ENCODE peak calls at places on chromosomes 6 and 20, in ten cellular contexts. Y, F, O, P, Q, Z, E, L, W and I are unnamed samples.

GRCh38 chr20:16206817-16207216 is 366.4 kb downstream of the KIF16B start:
- DNase-seq in Q (no peak), E (no peak), L (no peak), Y (no peak), P (no peak), F (no peak), O (no peak), W (no peak), Z (no peak), I (no peak)

GRCh38 chr6:112886415-112886814 is 539.3 kb downstream of the RFPL4B start:
- DNase-seq in Z (no peak), W (no peak), O (no peak), E (no peak), F (no peak), P (no peak), Q (no peak), Y (no peak), L (no peak), I (no peak)

GRCh38 chr6:95143408-95144180 is 433.7 kb upstream of the MANEA start:
- DNase-seq in P (no peak), Q (no peak), L (no peak), Y (no peak), W (no peak), O (no peak), F (no peak), E (no peak), Z (no peak), I (peak; percentile 9)

GRCh38 chr6:115838763-115839401 is 221.8 kb downstream of the FRK start:
- DNase-seq in O (peak; percentile 55), Y (no peak), F (no peak), Z (peak; percentile 2), L (peak; percentile 22), P (peak; percentile 33), E (no peak), Q (peak; percentile 44), W (no peak), I (peak; percentile 7)

GRCh38 chr20:8116067-8116811 is 15.8 kb upstream of the PLCB1 start:
- DNase-seq in Q (peak; percentile 31), Z (peak; percentile 68), Y (no peak), W (no peak), E (no peak), O (no peak), L (no peak), P (no peak), F (no peak), I (no peak)

GRCh38 chr20:53737404-53738038 is 143.9 kb upstream of the ZNF217 start:
- DNase-seq in Z (no peak), Y (no peak), O (no peak), L (no peak), E (no peak), Q (no peak), F (peak; percentile 66), W (no peak), P (no peak), I (peak; percentile 41)

GRCh38 chr20:32064667-32065066 is 12.6 kb downstream of the HCK start:
- DNase-seq in P (no peak), W (no peak), L (no peak), E (no peak), F (no peak), Z (no peak), Y (no peak), O (no peak), Q (no peak), I (no peak)

GRCh38 chr6:168133186-168133585 is 54.2 kb upstream of the FRMD1 start:
- DNase-seq in P (no peak), O (no peak), Q (no peak), W (no peak), F (no peak), Z (peak; percentile 74), E (no peak), L (no peak), Y (peak; percentile 26), I (no peak)

GRCh38 chr6:133945158-133945557 is 7.9 kb upstream of the TBPL1 start:
- DNase-seq in W (no peak), L (no peak), F (no peak), Z (peak; percentile 70), Y (no peak), E (no peak), P (no peak), O (no peak), Q (peak; percentile 36), I (no peak)

GRCh38 chr20:42603655-42604054 is 586.1 kb downstream of the PTPRT start:
- DNase-seq in Z (no peak), Q (peak; percentile 20), F (no peak), L (no peak), W (no peak), Y (no peak), E (no peak), O (no peak), P (no peak), I (no peak)

GRCh38 chr6:157535354-157536217 is 154.6 kb downstream of the ZDHHC14 start:
- DNase-seq in Y (no peak), W (no peak), L (no peak), Q (peak; percentile 96), F (no peak), Z (peak; percentile 57), P (no peak), O (no peak), E (no peak), I (no peak)

GRCh38 chr6:105476978-105477377 is 74.1 kb upstream of the PREP start:
- DNase-seq in E (no peak), L (no peak), Q (no peak), P (no peak), Y (no peak), Z (no peak), O (no peak), W (no peak), F (no peak), I (no peak)

GRCh38 chr6:86380571-86381125 is 556.7 kb upstream of the HTR1E start:
- DNase-seq in W (no peak), F (no peak), E (no peak), Z (no peak), Q (no peak), O (no peak), P (no peak), Y (no peak), L (no peak), I (no peak)

GRCh38 chr20:14069796-14070195 is 74.5 kb downstream of the MACROD2 start:
- DNase-seq in Y (no peak), O (no peak), Q (peak; percentile 94), Z (peak; percentile 24), L (no peak), W (no peak), E (no peak), P (no peak), F (no peak), I (no peak)